ENCODE peak calls at places on chromosomes 12 and 14, in five cellular contexts. X is stomach; G is endodermal cell; Y is lung; N is CD4-positive, CD25-positive, alpha-beta regulatory T cell. C is an unnamed sample. For H3K36me3, the result is how much of the 10 kb centered on the place peaks cover.

GRCh38 chr12:10018390-10018789 is 8.0 kb downstream of the CLEC12B start:
- DNase-seq in G (no peak), Y (no peak), X (no peak), N (no peak), C (no peak)

GRCh38 chr14:101077511-101078074 is 174.1 kb upstream of the RTL1 start:
- DNase-seq in Y (peak), G (peak), X (peak), N (no peak), C (no peak)

GRCh38 chr12:7265251-7265650 is 38.6 kb upstream of the ACSM4 start:
- DNase-seq in N (no peak), X (no peak), Y (no peak), G (no peak), C (no peak)

GRCh38 chr14:45133683-45134050 is 614 bp downstream of the FKBP3 start:
- DNase-seq in N (no peak), X (no peak), Y (no peak), G (no peak), C (no peak)

GRCh38 chr14:100045687-100046344 is 19.4 kb upstream of the EVL start:
- DNase-seq in N (no peak), Y (no peak), X (no peak), G (no peak), C (no peak)

GRCh38 chr12:101566318-101566717 is 28.5 kb upstream of the MYBPC1 start:
- DNase-seq in G (peak), Y (no peak), X (no peak), N (no peak), C (peak)

GRCh38 chr14:41607119-41607785 is 576 bp downstream of the LRFN5 start:
- DNase-seq in Y (no peak), N (no peak), G (peak), X (no peak), C (no peak)

GRCh38 chr14:87161502-87161901 is 831.5 kb downstream of the GALC start:
- DNase-seq in N (no peak), Y (no peak), G (peak), X (no peak), C (no peak)

GRCh38 chr12:127760357-127760756 is 506.6 kb upstream of the TMEM132C start:
- DNase-seq in Y (no peak), N (no peak), X (no peak), G (no peak), C (no peak)

GRCh38 chr14:89365071-89365801 is 51.8 kb downstream of the FOXN3 start:
- DNase-seq in X (peak), G (no peak), N (peak), Y (peak), C (no peak)

GRCh38 chr12:23169012-23170003 is 544.3 kb downstream of the ETNK1 start:
- DNase-seq in Y (no peak), X (no peak), G (no peak), N (no peak), C (no peak)

GRCh38 chr14:68394719-68395117 is 398.1 kb downstream of the ZFP36L1 start:
- DNase-seq in G (no peak), N (no peak), Y (no peak), X (no peak), C (no peak)

GRCh38 chr12:388547-389137 is 478 bp downstream of the KDM5A start:
- DNase-seq in N (peak), X (no peak), Y (peak), G (no peak), C (no peak)

GRCh38 chr12:19443585-19443984 is 4.3 kb downstream of the AEBP2 start:
- DNase-seq in X (no peak), N (no peak), G (no peak), Y (no peak), C (no peak)

GRCh38 chr12:106459124-106459523 is 101.6 kb downstream of the POLR3B start:
- DNase-seq in G (no peak), X (no peak), N (no peak), Y (no peak), C (no peak)

GRCh38 chr14:62126885-62127478 is 364.8 kb downstream of the SNAPC1 start:
- DNase-seq in X (no peak), N (no peak), G (no peak), Y (no peak), C (no peak)

GRCh38 chr14:100715803-100716202 is 10.9 kb upstream of the DLK1 start:
- DNase-seq in X (no peak), G (no peak), Y (no peak), N (no peak), C (no peak)

GRCh38 chr12:50110127-50110761 is 1.8 kb upstream of the COX14 start:
- DNase-seq in X (peak), G (no peak), N (no peak), Y (peak), C (no peak)

GRCh38 chr12:20101046-20101445 is 267.3 kb upstream of the PDE3A start:
- DNase-seq in X (no peak), G (peak), N (no peak), Y (no peak), C (no peak)

GRCh38 chr12:121575952-121576615 is 4.7 kb downstream of the KDM2B start:
- DNase-seq in Y (no peak), G (no peak), N (no peak), X (no peak), C (no peak)

DNA sequence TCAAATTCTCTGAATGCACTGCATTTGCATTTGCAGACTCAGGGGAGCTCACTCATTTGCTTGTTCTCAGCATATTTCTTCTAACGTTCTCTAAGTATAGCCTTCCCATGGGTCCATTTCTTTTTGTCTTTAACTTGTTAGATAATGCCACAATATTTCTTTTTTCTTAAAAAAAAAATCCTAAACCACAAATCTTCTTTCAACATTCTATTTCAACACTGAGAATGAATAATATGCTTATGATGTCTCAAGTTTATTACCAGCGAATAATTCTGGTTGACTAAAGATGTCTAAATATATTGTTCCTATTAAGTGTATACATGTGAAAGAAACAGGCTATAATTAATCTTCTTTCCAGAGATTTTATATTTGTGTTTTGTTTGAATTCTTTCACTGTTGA is 200.3 kb downstream of the ANO6 start:
- DNase-seq in N (no peak), X (no peak), Y (no peak), G (no peak), C (no peak)
- H3K36me3 ChIP-seq in N (under half), X (under half), Y (under half), G (half or more), C (under half)

GRCh38 chr14:102952276-102952675 is 29.8 kb downstream of the AMN start:
- DNase-seq in N (no peak), Y (no peak), G (no peak), X (no peak), C (no peak)
- H3K36me3 ChIP-seq in N (under half), Y (half or more), G (half or more), X (half or more), C (under half)

GRCh38 chr12:118398878-118399277 is 22.5 kb downstream of the SUDS3 start:
- DNase-seq in G (no peak), N (no peak), X (no peak), Y (no peak), C (no peak)
- H3K36me3 ChIP-seq in G (half or more), N (half or more), X (under half), Y (under half), C (under half)

DNA sequence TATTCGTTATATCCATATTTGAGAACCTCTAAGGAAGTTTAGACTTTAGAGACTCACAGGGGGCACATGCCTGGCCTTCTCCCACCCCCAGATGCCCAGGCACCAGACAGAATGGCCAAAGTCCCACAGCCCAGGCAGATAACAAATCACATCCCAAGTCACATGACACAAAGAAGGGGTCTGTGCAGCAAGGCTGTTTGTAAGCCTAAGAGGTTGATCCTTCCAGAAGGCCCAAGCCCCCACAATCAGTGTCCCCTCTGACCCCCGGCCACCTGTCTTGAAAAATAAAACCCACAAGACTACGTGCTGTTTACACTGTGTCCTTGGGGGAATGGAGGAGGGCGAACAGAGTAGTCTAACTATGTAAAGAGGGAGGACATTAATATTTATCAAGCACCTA is 5.1 kb downstream of the CTDSP2 start:
- DNase-seq in Y (no peak), G (no peak), X (no peak), N (no peak), C (no peak)
- H3K36me3 ChIP-seq in Y (under half), G (under half), X (under half), N (under half), C (under half)

DNA sequence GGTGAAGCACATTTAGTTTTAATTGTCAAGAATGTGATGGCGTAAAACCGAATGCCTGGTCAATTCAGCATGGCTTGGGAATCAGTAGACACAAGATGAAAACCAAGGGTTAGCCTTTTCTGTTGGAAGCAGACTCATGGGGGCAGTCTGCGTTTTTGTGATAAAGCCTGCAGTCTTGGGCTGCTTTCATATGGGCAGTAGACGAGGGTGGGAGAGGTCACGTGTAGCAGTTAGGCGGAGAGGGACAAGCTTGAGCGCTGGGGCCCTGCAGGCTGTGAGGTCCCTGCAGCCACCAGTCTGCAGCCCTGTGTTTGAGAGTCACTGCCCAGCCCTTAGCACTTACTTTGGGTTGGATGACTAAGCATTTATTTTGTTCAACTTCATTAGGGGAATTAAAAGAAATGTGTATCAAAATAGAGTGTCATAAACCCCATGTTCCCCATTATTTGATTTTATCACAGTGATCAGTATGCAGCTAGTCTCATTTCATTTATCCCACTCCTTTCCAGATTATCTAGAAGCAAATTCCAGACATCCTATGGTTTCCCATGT is 37.2 kb downstream of the EP400 start:
- DNase-seq in X (no peak), Y (no peak), G (peak), N (no peak), C (no peak)
- H3K36me3 ChIP-seq in X (half or more), Y (under half), G (half or more), N (half or more), C (under half)

DNA sequence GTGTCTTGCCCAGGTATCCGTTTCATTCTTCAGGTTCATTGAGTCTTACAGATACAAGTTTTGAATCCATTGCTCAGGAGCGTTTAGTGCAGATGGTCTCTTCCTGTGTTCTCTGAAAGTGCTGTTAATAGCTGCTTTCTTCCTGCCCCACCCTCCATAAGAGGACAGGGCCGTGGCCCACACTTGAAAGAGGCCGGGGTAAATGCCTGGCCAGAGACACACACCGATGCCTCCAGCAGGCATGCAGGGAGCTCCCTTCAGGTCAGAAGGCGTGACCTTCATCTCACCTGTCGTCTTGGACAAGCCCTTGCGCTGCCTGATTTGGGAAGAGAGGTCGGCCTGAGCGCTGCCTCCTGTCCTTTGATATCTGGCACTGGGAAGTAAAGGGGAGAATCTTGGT is 11.6 kb downstream of the PRKAB1 start:
- DNase-seq in Y (no peak), G (peak), N (no peak), X (no peak), C (no peak)
- H3K36me3 ChIP-seq in Y (half or more), G (half or more), N (half or more), X (half or more), C (under half)

GRCh38 chr12:5568325-5568981 is 136.5 kb downstream of the NTF3 start:
- DNase-seq in X (no peak), N (no peak), Y (no peak), G (peak), C (no peak)
- H3K36me3 ChIP-seq in X (under half), N (under half), Y (under half), G (under half), C (under half)

DNA sequence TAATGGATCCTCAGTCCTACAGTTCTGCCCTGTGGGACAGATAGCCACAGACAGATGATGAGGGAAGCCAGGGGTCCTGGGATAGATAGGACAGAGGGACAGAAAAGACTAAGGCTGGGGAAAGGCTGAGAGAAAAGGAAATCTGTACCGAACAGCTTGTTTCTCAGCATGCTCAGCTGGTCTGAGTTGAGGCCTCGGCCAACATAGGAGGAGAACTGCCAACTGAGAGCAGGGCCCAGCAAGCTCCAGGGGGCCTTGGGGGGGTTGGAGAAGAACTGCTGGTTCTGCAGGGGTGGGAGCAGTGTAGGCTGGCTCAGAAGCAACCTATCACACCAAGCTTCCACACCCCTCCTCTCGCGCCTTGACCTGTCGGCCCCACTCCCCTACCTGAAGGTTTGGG is 10.1 kb downstream of the IL23A start:
- DNase-seq in Y (no peak), N (no peak), X (no peak), G (no peak), C (no peak)
- H3K36me3 ChIP-seq in Y (half or more), N (half or more), X (half or more), G (half or more), C (under half)

DNA sequence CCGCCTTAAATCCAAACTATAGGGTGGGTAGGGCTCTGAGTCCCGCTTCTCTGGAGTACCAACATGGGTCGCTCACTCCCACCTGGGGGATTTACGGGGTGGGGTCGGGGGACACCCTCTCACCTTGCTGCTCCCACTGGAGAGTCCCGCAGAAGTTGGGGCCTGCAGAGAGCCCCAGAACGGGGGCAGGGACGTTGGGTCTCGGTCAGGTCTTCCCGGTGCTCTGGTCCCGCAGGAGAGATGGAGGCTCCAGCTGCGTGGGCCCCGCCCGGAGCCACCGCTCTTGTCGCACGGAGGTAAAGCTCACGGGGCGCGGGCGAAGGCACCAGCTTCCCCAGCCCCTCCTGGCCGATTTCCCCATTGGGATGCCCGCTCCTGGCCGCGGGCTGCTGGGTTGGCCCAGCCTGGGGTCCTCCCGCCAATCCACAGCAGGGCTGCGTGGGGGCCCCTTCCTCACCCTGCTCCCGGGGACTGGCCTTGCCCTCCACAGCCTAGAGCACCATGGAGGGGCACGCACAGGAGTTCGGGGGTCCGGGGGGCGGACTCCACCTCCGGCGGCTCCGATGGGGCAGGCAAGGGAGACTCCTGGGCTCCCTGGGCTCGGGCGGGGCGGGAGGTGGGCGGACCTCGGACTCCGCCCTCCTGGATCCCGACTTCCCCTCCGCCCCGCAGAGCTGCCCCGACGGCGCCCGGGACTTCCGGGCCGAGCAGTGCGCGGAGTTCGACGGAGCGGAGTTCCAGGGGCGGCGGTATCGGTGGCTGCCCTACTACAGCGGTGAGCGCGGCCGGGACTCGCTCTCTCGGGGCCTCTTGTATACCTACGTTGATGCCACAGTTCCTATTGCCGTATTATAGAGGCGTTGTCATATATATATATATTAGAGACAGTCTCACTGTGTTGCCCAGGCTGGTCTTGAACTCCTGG is 8.4 kb downstream of the PAPLN start:
- DNase-seq in Y (peak), X (peak), N (no peak), G (peak), C (no peak)
- H3K36me3 ChIP-seq in Y (under half), X (under half), N (under half), G (under half), C (under half)

C was measured in iPS DF 6.9.